ENCODE peak calls at places on chromosomes 4 and X, in four cellular contexts. One of them, this sample, is unnamed.

GRCh38 chrX:7706032-7706431 is 136.9 kb upstream of the VCX start:
- DNase-seq in spleen: no peak
- DNase-seq in fibroblast of mammary gland: no peak
- DNase-seq in CD4-positive, alpha-beta T cell: no peak
- DNase-seq in this sample: no peak

GRCh38 chr4:48546336-48546735 is 56.3 kb downstream of the ZAR1 start:
- DNase-seq in fibroblast of mammary gland: peak; percentile 57
- DNase-seq in spleen: no peak
- DNase-seq in CD4-positive, alpha-beta T cell: no peak
- DNase-seq in this sample: no peak

GRCh38 chrX:91279479-91279878 is 155.2 kb upstream of the PABPC5 start:
- DNase-seq in fibroblast of mammary gland: no peak
- DNase-seq in spleen: peak; percentile 51
- DNase-seq in CD4-positive, alpha-beta T cell: no peak
- DNase-seq in this sample: no peak

GRCh38 chrX:119512145-119512800 is 44.0 kb downstream of the SLC25A5 start:
- DNase-seq in fibroblast of mammary gland: peak; percentile 68
- DNase-seq in CD4-positive, alpha-beta T cell: no peak
- DNase-seq in spleen: no peak
- DNase-seq in this sample: peak; percentile 51

GRCh38 chr4:76354517-76355473 is 48.3 kb downstream of the STBD1 start:
- DNase-seq in CD4-positive, alpha-beta T cell: peak; percentile 5
- DNase-seq in spleen: no peak
- DNase-seq in fibroblast of mammary gland: no peak
- DNase-seq in this sample: no peak

GRCh38 chr4:173752610-173753009 is 222.6 kb upstream of the HAND2 start:
- DNase-seq in fibroblast of mammary gland: peak; percentile 46
- DNase-seq in CD4-positive, alpha-beta T cell: no peak
- DNase-seq in spleen: no peak
- DNase-seq in this sample: no peak

GRCh38 chrX:33171071-33171470 is 40.3 kb downstream of the DMD start:
- DNase-seq in spleen: no peak
- DNase-seq in fibroblast of mammary gland: no peak
- DNase-seq in CD4-positive, alpha-beta T cell: no peak
- DNase-seq in this sample: no peak

GRCh38 chrX:97616883-97617510 is 733.3 kb downstream of the RPA4 start:
- DNase-seq in spleen: no peak
- DNase-seq in CD4-positive, alpha-beta T cell: no peak
- DNase-seq in fibroblast of mammary gland: peak; percentile 73
- DNase-seq in this sample: no peak

GRCh38 chrX:73817381-73818199 is 254.6 kb downstream of the CHIC1 start:
- DNase-seq in spleen: no peak
- DNase-seq in CD4-positive, alpha-beta T cell: no peak
- DNase-seq in fibroblast of mammary gland: no peak
- DNase-seq in this sample: no peak

GRCh38 chr4:15498356-15498755 is 28.7 kb downstream of the CC2D2A start:
- DNase-seq in CD4-positive, alpha-beta T cell: no peak
- DNase-seq in spleen: no peak
- DNase-seq in fibroblast of mammary gland: no peak
- DNase-seq in this sample: no peak

GRCh38 chr4:16448240-16448639 is 222.0 kb upstream of the TAPT1 start:
- DNase-seq in CD4-positive, alpha-beta T cell: no peak
- DNase-seq in spleen: no peak
- DNase-seq in fibroblast of mammary gland: no peak
- DNase-seq in this sample: no peak

GRCh38 chr4:163271555-163272127 is 60.8 kb downstream of the NPY1R start:
- DNase-seq in fibroblast of mammary gland: no peak
- DNase-seq in spleen: no peak
- DNase-seq in CD4-positive, alpha-beta T cell: no peak
- DNase-seq in this sample: no peak

GRCh38 chr4:8409271-8410065 is 31.1 kb downstream of the ACOX3 start:
- DNase-seq in spleen: peak; percentile 80
- DNase-seq in fibroblast of mammary gland: peak; percentile 37
- DNase-seq in CD4-positive, alpha-beta T cell: no peak
- DNase-seq in this sample: no peak

GRCh38 chrX:123830309-123830708 is 29.5 kb upstream of the XIAP start:
- DNase-seq in fibroblast of mammary gland: peak; percentile 73
- DNase-seq in CD4-positive, alpha-beta T cell: no peak
- DNase-seq in spleen: no peak
- DNase-seq in this sample: no peak

GRCh38 chrX:72029473-72030411 is 102.0 kb downstream of the RTL5 start:
- DNase-seq in CD4-positive, alpha-beta T cell: no peak
- DNase-seq in spleen: no peak
- DNase-seq in fibroblast of mammary gland: peak; percentile 93
- DNase-seq in this sample: no peak

GRCh38 chr4:98377626-98378025 is 116.4 kb downstream of the RAP1GDS1 start:
- DNase-seq in fibroblast of mammary gland: peak; percentile 71
- DNase-seq in CD4-positive, alpha-beta T cell: no peak
- DNase-seq in spleen: no peak
- DNase-seq in this sample: no peak

GRCh38 chr4:2666722-2667247 is 89.4 kb downstream of the TNIP2 start:
- DNase-seq in spleen: no peak
- DNase-seq in fibroblast of mammary gland: no peak
- DNase-seq in CD4-positive, alpha-beta T cell: no peak
- DNase-seq in this sample: no peak

DNA sequence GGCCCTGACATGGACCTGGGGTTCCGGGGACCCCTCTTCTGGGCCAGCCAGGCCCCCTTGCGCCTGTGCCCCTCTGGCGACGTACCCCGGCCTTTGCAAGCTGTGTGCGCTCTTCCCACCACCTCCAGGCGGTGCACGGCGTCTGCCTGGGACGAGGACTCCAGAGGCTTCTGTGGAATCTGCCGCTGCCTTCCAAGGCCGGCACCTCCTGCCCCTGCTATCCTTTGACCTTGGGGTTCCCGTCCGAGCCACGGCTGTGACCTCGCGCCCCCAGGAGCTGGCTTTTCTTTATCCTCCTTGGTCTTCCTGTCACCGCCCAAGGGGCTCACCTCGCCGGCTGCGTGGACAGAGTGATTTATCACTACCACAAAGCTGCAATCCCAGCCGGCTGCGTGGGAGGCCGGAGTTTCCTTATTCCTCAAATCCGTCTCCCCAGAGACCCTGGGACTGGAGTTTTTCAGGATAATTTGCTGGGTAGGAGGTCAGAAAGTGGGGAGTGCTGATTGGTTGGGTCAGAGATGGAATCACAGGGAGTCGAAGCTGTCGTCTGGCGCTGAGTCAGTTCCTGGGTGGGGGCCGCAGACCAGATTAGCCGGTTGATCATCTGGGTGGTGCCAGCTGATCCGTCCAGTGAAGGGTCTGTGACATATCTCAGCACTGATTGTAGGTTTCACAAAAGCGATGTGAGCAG is 19.9 kb upstream of the PLCXD1 start:
- DNase-seq in CD4-positive, alpha-beta T cell: no peak
- DNase-seq in fibroblast of mammary gland: peak; percentile 86
- DNase-seq in spleen: peak; percentile 74
- DNase-seq in this sample: no peak
- TF ChIP-seq CTCF in CD4-positive, alpha-beta T cell: no peak
- TF ChIP-seq CTCF in fibroblast of mammary gland: no peak
- TF ChIP-seq CTCF in spleen: no peak
- TF ChIP-seq CTCF in this sample: no peak

GRCh38 chrX:111447298-111447697 is 35.3 kb upstream of the DCX start:
- DNase-seq in CD4-positive, alpha-beta T cell: no peak
- DNase-seq in fibroblast of mammary gland: peak; percentile 25
- DNase-seq in spleen: no peak
- DNase-seq in this sample: no peak
- TF ChIP-seq CTCF in CD4-positive, alpha-beta T cell: no peak
- TF ChIP-seq CTCF in fibroblast of mammary gland: peak; percentile 32
- TF ChIP-seq CTCF in spleen: no peak
- TF ChIP-seq CTCF in this sample: peak; percentile 48

DNA sequence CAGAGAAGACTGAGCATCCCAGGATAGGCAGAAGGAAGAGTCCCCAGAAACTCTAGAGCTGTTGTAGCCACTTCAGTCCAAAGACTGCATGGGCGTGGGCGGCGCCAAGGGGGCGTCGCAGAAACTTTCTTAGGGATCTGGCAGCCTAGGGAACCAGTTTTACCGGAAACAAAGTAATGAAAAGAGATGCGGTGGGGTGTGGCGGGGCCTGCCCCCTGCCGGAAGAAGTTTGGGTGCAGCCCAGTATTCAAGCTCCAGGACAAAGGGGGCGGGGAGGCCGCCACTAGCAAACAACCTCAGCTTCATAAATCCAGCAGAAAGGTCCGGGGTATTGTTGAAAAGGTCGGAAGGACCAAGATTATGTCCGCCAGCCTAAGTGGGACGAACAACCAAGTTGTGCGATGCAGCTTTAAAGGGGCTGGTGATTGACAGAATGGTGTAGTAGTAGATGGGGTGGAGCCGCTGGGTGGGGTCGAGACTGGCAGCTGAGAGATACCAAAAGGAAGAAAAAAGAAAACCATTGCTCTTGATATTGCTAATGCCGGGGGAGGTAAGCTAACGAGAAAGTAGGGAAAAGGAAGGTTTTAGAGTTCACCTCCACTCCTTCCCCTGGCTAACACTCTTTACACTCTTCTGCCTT is 190.5 kb downstream of the RRAGB start:
- DNase-seq in CD4-positive, alpha-beta T cell: peak; percentile 20
- DNase-seq in spleen: peak; percentile 84
- DNase-seq in fibroblast of mammary gland: peak; percentile 23
- DNase-seq in this sample: no peak
- TF ChIP-seq CTCF in CD4-positive, alpha-beta T cell: peak; percentile 53
- TF ChIP-seq CTCF in spleen: peak; percentile 55
- TF ChIP-seq CTCF in fibroblast of mammary gland: peak; percentile 30
- TF ChIP-seq CTCF in this sample: no peak

GRCh38 chr4:81408341-81408740 is 63.4 kb downstream of the RASGEF1B start:
- DNase-seq in spleen: no peak
- DNase-seq in fibroblast of mammary gland: no peak
- DNase-seq in CD4-positive, alpha-beta T cell: no peak
- DNase-seq in this sample: no peak

GRCh38 chr4:81405900-81406401 is 65.8 kb downstream of the RASGEF1B start:
- DNase-seq in spleen: no peak
- DNase-seq in fibroblast of mammary gland: peak; percentile 80
- DNase-seq in CD4-positive, alpha-beta T cell: peak; percentile 6
- DNase-seq in this sample: no peak

GRCh38 chr4:81409836-81410235 is 61.9 kb downstream of the RASGEF1B start:
- DNase-seq in CD4-positive, alpha-beta T cell: no peak
- DNase-seq in spleen: no peak
- DNase-seq in fibroblast of mammary gland: no peak
- DNase-seq in this sample: no peak

GRCh38 chr4:81407726-81408125 is 64.0 kb downstream of the RASGEF1B start:
- DNase-seq in spleen: no peak
- DNase-seq in CD4-positive, alpha-beta T cell: no peak
- DNase-seq in fibroblast of mammary gland: no peak
- DNase-seq in this sample: no peak

GRCh38 chr4:81404294-81404693 is 67.4 kb downstream of the RASGEF1B start:
- DNase-seq in CD4-positive, alpha-beta T cell: no peak
- DNase-seq in fibroblast of mammary gland: peak; percentile 5
- DNase-seq in spleen: no peak
- DNase-seq in this sample: no peak
- TF ChIP-seq CTCF in CD4-positive, alpha-beta T cell: no peak
- TF ChIP-seq CTCF in fibroblast of mammary gland: peak; percentile 22
- TF ChIP-seq CTCF in spleen: no peak
- TF ChIP-seq CTCF in this sample: peak; percentile 22

GRCh38 chrX:70500826-70501225 is 56.2 kb downstream of the DLG3 start:
- DNase-seq in CD4-positive, alpha-beta T cell: no peak
- DNase-seq in fibroblast of mammary gland: no peak
- DNase-seq in spleen: no peak
- DNase-seq in this sample: no peak
- TF ChIP-seq CTCF in CD4-positive, alpha-beta T cell: no peak
- TF ChIP-seq CTCF in fibroblast of mammary gland: no peak
- TF ChIP-seq CTCF in spleen: no peak
- TF ChIP-seq CTCF in this sample: no peak

GRCh38 chr4:38967260-38968095 is 64.7 kb downstream of the TMEM156 start:
- DNase-seq in spleen: no peak
- DNase-seq in CD4-positive, alpha-beta T cell: no peak
- DNase-seq in fibroblast of mammary gland: peak; percentile 97
- DNase-seq in this sample: no peak

GRCh38 chr4:38964942-38965775 is 67.0 kb downstream of the TMEM156 start:
- DNase-seq in spleen: no peak
- DNase-seq in fibroblast of mammary gland: no peak
- DNase-seq in CD4-positive, alpha-beta T cell: no peak
- DNase-seq in this sample: no peak

GRCh38 chr4:38965866-38966265 is 66.3 kb downstream of the TMEM156 start:
- DNase-seq in fibroblast of mammary gland: no peak
- DNase-seq in spleen: no peak
- DNase-seq in CD4-positive, alpha-beta T cell: no peak
- DNase-seq in this sample: no peak

DNA sequence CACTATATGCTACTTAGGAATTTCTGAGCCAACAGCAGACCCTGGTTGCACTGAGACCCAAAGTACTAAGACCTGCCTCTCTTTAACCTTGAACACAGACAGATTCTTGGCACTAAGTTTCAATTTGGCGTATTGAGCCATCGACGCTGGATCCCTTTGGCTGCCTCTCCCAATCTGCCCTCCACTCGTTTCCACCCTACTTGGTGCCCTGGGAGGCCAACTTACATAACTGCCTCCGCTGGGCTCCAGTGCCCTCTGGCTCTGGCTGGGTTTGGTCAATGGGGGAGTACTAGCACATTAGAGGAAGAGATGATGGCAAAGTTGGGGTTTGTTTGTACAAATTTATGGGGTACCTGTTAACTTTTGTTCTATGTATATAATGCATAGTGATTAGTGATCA is 63.5 kb downstream of the TMEM156 start:
- DNase-seq in fibroblast of mammary gland: no peak
- DNase-seq in spleen: no peak
- DNase-seq in CD4-positive, alpha-beta T cell: no peak
- DNase-seq in this sample: no peak
- TF ChIP-seq CTCF in fibroblast of mammary gland: no peak
- TF ChIP-seq CTCF in spleen: no peak
- TF ChIP-seq CTCF in CD4-positive, alpha-beta T cell: no peak
- TF ChIP-seq CTCF in this sample: no peak

GRCh38 chr4:69025191-69025998 is 70.9 kb upstream of the UGT2B7 start:
- DNase-seq in spleen: peak; percentile 43
- DNase-seq in CD4-positive, alpha-beta T cell: no peak
- DNase-seq in fibroblast of mammary gland: no peak
- DNase-seq in this sample: no peak
- TF ChIP-seq CTCF in spleen: no peak
- TF ChIP-seq CTCF in CD4-positive, alpha-beta T cell: no peak
- TF ChIP-seq CTCF in fibroblast of mammary gland: peak; percentile 11
- TF ChIP-seq CTCF in this sample: no peak

This sample was measured in D721Med.